ENCODE peak calls at places on chromosome 22, in seven cellular contexts. A is A549, Q is HCT116, J is stomach, H is Peyer's patch, T is transverse colon, M is GM12891. W is an unnamed sample.

GRCh38 chr22:46507451-46508390 is 29.7 kb downstream of the CELSR1 start:
- DNase-seq in A (no peak), Q (no peak), J (no peak), H (no peak), T (no peak), M (no peak), W (no peak)

GRCh38 chr22:24501366-24502005 is 6.4 kb downstream of the UPB1 start:
- DNase-seq in A (no peak), Q (no peak), J (no peak), H (no peak), T (no peak), M (no peak), W (no peak)

GRCh38 chr22:49715450-49715849 is 112.2 kb downstream of the BRD1 start:
- DNase-seq in A (no peak), Q (no peak), J (no peak), H (no peak), T (no peak), M (no peak), W (peak; percentile 19)

GRCh38 chr22:39349506-39349966 is 255 bp upstream of the SYNGR1 start:
- DNase-seq in A (peak; percentile 36), Q (no peak), J (peak; percentile 26), H (peak; percentile 50), T (peak; percentile 27), M (peak; percentile 62), W (no peak)

GRCh38 chr22:48303360-48303725 is 1524.3 kb downstream of the BRD1 start:
- DNase-seq in A (no peak), Q (no peak), J (no peak), H (no peak), T (no peak), M (no peak), W (no peak)

GRCh38 chr22:47370448-47371262 is 608.2 kb downstream of the TBC1D22A start:
- DNase-seq in A (no peak), Q (no peak), J (peak; percentile 15), H (no peak), T (no peak), M (no peak), W (no peak)

GRCh38 chr22:46951326-46951725 is 188.9 kb downstream of the TBC1D22A start:
- DNase-seq in A (no peak), Q (no peak), J (peak; percentile 18), H (no peak), T (no peak), M (no peak), W (no peak)

GRCh38 chr22:25219948-25220442 is 556 bp downstream of the CRYBB2 start:
- DNase-seq in A (no peak), Q (no peak), J (no peak), H (no peak), T (no peak), M (no peak), W (no peak)

GRCh38 chr22:32810241-32811133 is 9.0 kb downstream of the TIMP3 start:
- DNase-seq in A (no peak), Q (no peak), J (no peak), H (no peak), T (no peak), M (no peak), W (no peak)

GRCh38 chr22:39234867-39235687 is 9.7 kb downstream of the PDGFB start:
- DNase-seq in A (no peak), Q (no peak), J (peak; percentile 75), H (no peak), T (peak; percentile 63), M (no peak), W (no peak)

GRCh38 chr22:25352294-25352680 is 132.8 kb downstream of the CRYBB2 start:
- DNase-seq in A (no peak), Q (no peak), J (no peak), H (peak; percentile 2), T (no peak), M (no peak), W (no peak)

GRCh38 chr22:32584650-32585049 is 110.0 kb downstream of the FBXO7 start:
- DNase-seq in A (no peak), Q (no peak), J (no peak), H (no peak), T (no peak), M (no peak), W (no peak)

GRCh38 chr22:48666620-48667019 is 1161.1 kb downstream of the BRD1 start:
- DNase-seq in A (no peak), Q (no peak), J (no peak), H (no peak), T (no peak), M (no peak), W (no peak)

GRCh38 chr22:35642305-35642741 is 5.9 kb upstream of the APOL6 start:
- DNase-seq in A (no peak), Q (no peak), J (no peak), H (peak; percentile 4), T (peak; percentile 43), M (no peak), W (no peak)

GRCh38 chr22:23075050-23075449 is 4.7 kb downstream of the GNAZ start:
- DNase-seq in A (no peak), Q (no peak), J (no peak), H (no peak), T (no peak), M (no peak), W (no peak)

GRCh38 chr22:25817092-25817943 is 75.3 kb downstream of the MYO18B start:
- DNase-seq in A (no peak), Q (no peak), J (no peak), H (no peak), T (no peak), M (no peak), W (no peak)

GRCh38 chr22:22048981-22049531 is 66.5 kb upstream of the TOP3B start:
- DNase-seq in A (no peak), Q (no peak), J (no peak), H (no peak), T (no peak), M (no peak), W (no peak)

GRCh38 chr22:38205261-38206128 is 3.7 kb downstream of the MAFF start:
- DNase-seq in A (no peak), Q (no peak), J (no peak), H (no peak), T (peak; percentile 66), M (no peak), W (no peak)
- TF ChIP-seq POLR2A in A (no peak), Q (no peak), J (no peak), H (no peak), T (no peak), M (no peak), W (no peak)

GRCh38 chr22:43007519-43008102 is 7.3 kb downstream of the PACSIN2 start:
- DNase-seq in A (no peak), Q (no peak), J (peak; percentile 72), H (no peak), T (peak; percentile 86), M (no peak), W (no peak)
- TF ChIP-seq POLR2A in A (no peak), Q (no peak), J (no peak), H (no peak), T (peak; percentile 62), M (no peak), W (no peak)

DNA sequence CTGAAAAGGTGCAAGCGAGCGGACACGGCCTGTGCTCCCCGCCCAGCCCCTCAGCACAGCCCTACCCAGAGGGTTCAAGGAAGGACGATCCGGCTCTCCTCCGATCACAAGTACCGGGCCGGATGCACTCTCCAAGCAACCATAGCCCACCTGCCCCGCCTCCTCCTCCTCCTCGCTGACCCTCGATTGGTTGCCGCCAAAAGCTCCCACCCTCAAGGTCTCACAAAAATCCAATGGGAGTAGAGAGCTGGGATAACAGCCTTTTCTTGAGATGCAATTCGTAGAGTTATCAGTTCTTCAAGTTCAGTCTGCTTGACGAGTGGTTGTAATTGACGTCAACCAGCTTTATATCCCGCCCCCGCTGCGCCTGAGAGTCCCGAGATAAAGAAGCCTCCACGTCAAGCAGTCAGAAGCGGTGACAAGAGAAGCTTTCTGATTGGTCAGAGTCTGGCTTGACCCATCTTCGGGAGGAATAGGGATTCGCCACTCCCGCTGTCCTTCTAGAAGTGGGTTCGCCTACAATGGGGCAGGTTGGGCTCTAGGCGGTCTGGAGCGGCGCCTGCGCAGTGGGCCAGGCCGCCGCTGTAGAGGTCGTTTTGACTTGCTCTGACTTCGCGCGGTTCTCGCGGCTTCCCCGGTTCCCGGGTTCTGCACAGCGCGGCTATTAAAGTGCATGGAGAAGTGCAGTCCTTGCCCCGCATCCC is at the start of gene IFT27:
- DNase-seq in A (peak; percentile 97), Q (peak; percentile 100), J (peak; percentile 99), H (peak; percentile 99), T (peak; percentile 99), M (peak; percentile 96), W (peak; percentile 91)
- TF ChIP-seq POLR2A in A (peak; percentile 66), Q (peak; percentile 63), J (no peak), H (no peak), T (peak; percentile 54), M (no peak), W (peak; percentile 61)

DNA sequence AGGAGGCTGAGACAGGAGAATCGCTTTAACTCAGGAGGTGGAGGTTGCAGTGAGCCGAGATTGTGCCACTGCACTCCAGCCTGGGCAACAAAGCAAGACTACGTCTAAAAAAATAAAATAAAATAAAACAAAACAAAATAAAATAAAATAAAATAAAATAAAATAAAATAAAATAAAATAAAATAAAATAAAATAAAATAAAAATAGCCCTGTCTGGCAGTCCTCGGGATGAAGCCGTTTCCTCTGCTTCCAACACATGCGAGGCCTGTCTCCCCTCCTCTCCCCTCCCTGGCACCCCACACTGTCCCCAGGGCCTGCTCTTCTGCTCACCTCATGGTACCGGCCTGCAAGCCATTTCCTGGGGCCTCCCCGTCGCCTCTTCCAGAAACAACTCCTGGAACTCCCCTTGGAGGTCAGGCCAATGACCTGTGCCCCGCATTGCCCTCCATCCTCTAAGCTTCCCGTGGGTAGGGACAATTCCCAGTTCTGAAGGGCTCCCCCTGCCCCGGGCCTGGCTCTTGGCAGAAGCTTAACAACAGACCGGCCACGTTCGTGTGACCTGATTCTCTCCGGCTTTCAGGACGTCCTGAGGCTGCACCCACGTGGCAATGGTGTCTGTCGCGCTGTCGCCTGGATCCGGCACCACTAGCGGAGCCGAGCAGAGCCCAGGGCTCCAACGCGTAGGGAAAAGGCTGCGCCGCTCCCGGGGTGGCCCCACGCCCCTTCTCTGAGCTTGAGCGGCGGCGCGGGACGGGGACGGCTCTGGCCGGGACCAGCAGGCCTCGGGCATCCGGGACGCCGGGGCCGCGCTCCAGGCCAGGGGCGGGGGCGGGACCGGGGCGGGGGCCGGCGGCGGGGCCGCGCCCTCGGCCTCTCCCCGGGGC is 456 bp upstream of the PARVB start:
- DNase-seq in A (no peak), Q (no peak), J (peak; percentile 54), H (peak; percentile 52), T (peak; percentile 50), M (peak; percentile 51), W (no peak)
- TF ChIP-seq POLR2A in A (peak; percentile 51), Q (no peak), J (no peak), H (no peak), T (peak; percentile 32), M (peak; percentile 58), W (no peak)

GRCh38 chr22:41468381-41469217 is at the start of the genes ACO2 and PHF5A:
- DNase-seq in A (peak; percentile 92), Q (peak; percentile 97), J (peak; percentile 98), H (peak; percentile 97), T (peak; percentile 98), M (peak; percentile 93), W (peak; percentile 76)
- TF ChIP-seq POLR2A in A (peak; percentile 50), Q (peak; percentile 40), J (no peak), H (peak; percentile 86), T (peak; percentile 79), M (peak; percentile 61), W (peak; percentile 56)

GRCh38 chr22:44702479-44703219 is 645 bp downstream of the PRR5 start:
- DNase-seq in A (no peak), Q (no peak), J (peak; percentile 40), H (peak; percentile 19), T (no peak), M (no peak), W (no peak)
- TF ChIP-seq POLR2A in A (no peak), Q (no peak), J (no peak), H (peak; percentile 39), T (no peak), M (no peak), W (no peak)

GRCh38 chr22:30212996-30213441 is 33.5 kb downstream of the LIF start:
- DNase-seq in A (peak; percentile 30), Q (no peak), J (no peak), H (no peak), T (no peak), M (no peak), W (no peak)
- TF ChIP-seq POLR2A in A (no peak), Q (no peak), J (no peak), H (no peak), T (no peak), M (no peak), W (no peak)